ENCODE peak calls at places on chromosomes 11 and 22, in nine cellular contexts. V is GM23338, G is GM12865, O is fibroblast of lung, U is cardiac fibroblast, M is BJ, Q is astrocyte of the spinal cord, E is mammary epithelial cell, T is astrocyte. W is an unnamed sample.

GRCh38 chr11:106415510-106415909 is 338.0 kb downstream of the AASDHPPT start:
- DNase-seq in V (no peak), G (no peak), O (no peak), U (no peak), M (no peak), Q (no peak), E (no peak), T (no peak), W (no peak)

GRCh38 chr11:85705805-85706204 is 19.8 kb upstream of the CCDC89 start:
- DNase-seq in V (no peak), G (no peak), O (no peak), U (no peak), M (peak), Q (no peak), E (no peak), T (peak), W (no peak)

GRCh38 chr22:41758231-41758630 is 42.2 kb upstream of the CCDC134 start:
- DNase-seq in V (no peak), G (no peak), O (no peak), U (no peak), M (no peak), Q (no peak), E (no peak), T (no peak), W (no peak)

GRCh38 chr11:133945087-133945974 is 11.4 kb downstream of the IGSF9B start:
- DNase-seq in V (no peak), G (no peak), O (no peak), U (peak), M (no peak), Q (no peak), E (peak), T (peak), W (peak)

GRCh38 chr11:5367461-5368074 is 16.0 kb upstream of the OR51M1 start:
- DNase-seq in V (no peak), G (no peak), O (peak), U (peak), M (no peak), Q (peak), E (no peak), T (peak), W (peak)

GRCh38 chr11:56885182-56885581 is 103.5 kb upstream of the OR5AK2 start:
- DNase-seq in V (peak), G (no peak), O (no peak), U (no peak), M (no peak), Q (no peak), E (peak), T (no peak), W (no peak)

GRCh38 chr11:112723676-112724075 is 237.5 kb upstream of the NCAM1 start:
- DNase-seq in V (no peak), G (no peak), O (no peak), U (no peak), M (no peak), Q (no peak), E (no peak), T (no peak), W (no peak)

GRCh38 chr11:113505046-113505445 is 29.8 kb upstream of the DRD2 start:
- DNase-seq in V (no peak), G (no peak), O (no peak), U (peak), M (no peak), Q (no peak), E (peak), T (no peak), W (no peak)

GRCh38 chr22:49670610-49671330 is 156.9 kb downstream of the BRD1 start:
- DNase-seq in V (no peak), G (no peak), O (no peak), U (no peak), M (no peak), Q (no peak), E (no peak), T (no peak), W (no peak)

GRCh38 chr22:37533995-37534394 is 14.8 kb upstream of the CARD10 start:
- DNase-seq in V (no peak), G (peak), O (peak), U (peak), M (no peak), Q (peak), E (peak), T (peak), W (peak)

GRCh38 chr11:18669211-18669593 is 29.4 kb upstream of the TMEM86A start:
- DNase-seq in V (no peak), G (no peak), O (no peak), U (no peak), M (no peak), Q (no peak), E (peak), T (no peak), W (no peak)

GRCh38 chr11:68436162-68436888 is 24.2 kb upstream of the PPP6R3 start:
- DNase-seq in V (no peak), G (no peak), O (no peak), U (no peak), M (no peak), Q (no peak), E (no peak), T (no peak), W (no peak)

GRCh38 chr11:130738618-130739017 is 177.7 kb downstream of the SNX19 start:
- DNase-seq in V (no peak), G (no peak), O (peak), U (no peak), M (peak), Q (peak), E (no peak), T (peak), W (peak)

GRCh38 chr22:45268958-45269844 is 15.5 kb upstream of the UPK3A start:
- DNase-seq in V (peak), G (peak), O (peak), U (peak), M (no peak), Q (peak), E (peak), T (no peak), W (peak)

GRCh38 chr11:50071584-50072225 is 39.0 kb downstream of the OR4C45 start:
- DNase-seq in V (no peak), G (no peak), O (no peak), U (no peak), M (no peak), Q (no peak), E (no peak), T (no peak), W (no peak)

GRCh38 chr11:50073113-50074105 is 40.7 kb downstream of the OR4C45 start:
- DNase-seq in V (no peak), G (no peak), O (no peak), U (no peak), M (no peak), Q (no peak), E (no peak), T (no peak), W (no peak)

GRCh38 chr11:50074161-50074560 is 41.5 kb downstream of the OR4C45 start:
- DNase-seq in V (no peak), G (no peak), O (no peak), U (no peak), M (no peak), Q (no peak), E (no peak), T (no peak), W (no peak)

GRCh38 chr11:50070389-50070788 is 37.7 kb downstream of the OR4C45 start:
- DNase-seq in V (no peak), G (no peak), O (no peak), U (no peak), M (no peak), Q (no peak), E (no peak), T (no peak), W (no peak)

DNA sequence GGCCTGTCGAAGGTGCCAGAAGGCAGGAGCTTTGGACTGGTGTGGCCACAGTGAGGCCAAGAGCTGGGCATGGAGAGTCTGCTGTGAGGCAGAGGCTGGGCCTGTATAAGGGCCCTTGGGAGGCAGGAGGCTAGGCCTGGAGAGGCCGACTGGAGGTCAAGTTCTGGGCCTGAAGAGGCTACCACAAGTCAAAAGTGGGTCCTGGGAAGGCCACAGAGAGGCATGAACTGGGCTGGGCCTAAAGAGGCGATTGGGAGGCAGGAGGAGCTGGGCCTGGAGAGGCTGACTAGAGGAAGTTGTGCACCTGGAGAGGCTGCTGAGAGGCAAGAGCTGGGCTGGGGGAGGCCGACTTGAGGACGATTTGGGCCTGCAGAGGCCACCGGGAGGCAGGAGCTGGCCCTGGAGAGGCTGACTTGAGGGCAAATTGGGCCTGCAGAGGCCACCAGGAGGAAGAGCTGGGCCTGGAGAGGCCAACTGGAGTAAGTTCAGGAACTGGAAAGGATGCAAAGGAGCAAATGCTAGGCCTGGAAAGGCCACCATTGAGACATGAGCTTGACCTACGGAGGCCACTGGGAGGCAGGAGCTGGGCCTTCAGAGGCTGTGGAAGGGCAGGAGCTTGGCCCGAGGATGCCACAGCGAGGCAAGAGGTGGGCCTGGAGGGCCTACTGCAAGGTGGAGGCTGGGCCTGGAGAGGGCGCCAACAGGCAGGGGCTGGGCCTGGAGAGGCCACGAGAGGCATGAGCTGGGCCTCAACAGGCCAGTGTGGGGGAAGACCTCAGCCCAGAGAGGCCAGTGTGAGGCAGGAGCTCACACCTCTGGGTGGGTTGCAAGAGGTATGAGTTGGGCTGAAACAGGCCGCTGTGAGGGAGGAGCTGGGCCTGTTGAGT is 39.8 kb downstream of the OR4C45 start:
- DNase-seq in V (no peak), G (no peak), O (no peak), U (no peak), M (no peak), Q (no peak), E (no peak), T (no peak), W (no peak)
- TF ChIP-seq CTCF in V (no peak), G (no peak), O (no peak), U (no peak), M (no peak), Q (no peak), E (no peak), T (no peak), W (no peak)

GRCh38 chr11:109968781-109969180 is 124.4 kb upstream of the ZC3H12C start:
- DNase-seq in V (no peak), G (no peak), O (no peak), U (no peak), M (no peak), Q (no peak), E (no peak), T (no peak), W (no peak)

GRCh38 chr11:109971184-109971523 is 122.0 kb upstream of the ZC3H12C start:
- DNase-seq in V (peak), G (peak), O (peak), U (peak), M (no peak), Q (peak), E (peak), T (peak), W (peak)

GRCh38 chr11:109972939-109973338 is 120.3 kb upstream of the ZC3H12C start:
- DNase-seq in V (no peak), G (no peak), O (no peak), U (no peak), M (no peak), Q (no peak), E (no peak), T (peak), W (peak)

GRCh38 chr11:109970516-109971183 is 122.5 kb upstream of the ZC3H12C start:
- DNase-seq in V (no peak), G (peak), O (no peak), U (no peak), M (no peak), Q (no peak), E (peak), T (no peak), W (no peak)

DNA sequence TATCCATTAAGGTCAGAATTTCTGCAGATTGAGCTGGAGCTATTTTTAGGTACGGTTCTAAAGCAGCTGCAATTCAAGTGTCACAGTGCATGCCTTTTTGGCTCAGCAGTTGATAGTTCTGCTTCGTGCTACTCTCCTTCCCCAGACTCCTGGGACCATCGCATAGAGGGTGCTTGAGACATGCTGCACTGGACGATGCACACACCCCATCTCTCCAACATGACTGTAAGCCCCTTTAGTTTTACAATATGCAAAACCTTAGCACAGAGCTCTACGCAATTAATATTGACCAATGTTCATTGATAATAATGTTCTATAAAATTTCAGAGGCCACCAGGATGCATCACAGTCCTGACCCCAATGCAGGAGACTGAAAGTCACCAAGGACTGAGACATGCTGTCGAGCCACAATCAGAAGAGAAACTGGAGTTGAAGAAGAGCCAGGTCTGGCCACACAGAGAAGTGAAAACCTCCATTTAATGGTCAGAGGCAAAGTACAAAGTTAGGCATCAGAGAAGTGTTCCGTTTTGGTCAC is 120.9 kb upstream of the ZC3H12C start:
- DNase-seq in V (no peak), G (peak), O (no peak), U (peak), M (no peak), Q (no peak), E (no peak), T (no peak), W (peak)
- H3K4me3 ChIP-seq in V (no peak), G (peak), O (no peak), U (no peak), M (no peak), Q (no peak), E (no peak), T (peak), W (no peak)

DNA sequence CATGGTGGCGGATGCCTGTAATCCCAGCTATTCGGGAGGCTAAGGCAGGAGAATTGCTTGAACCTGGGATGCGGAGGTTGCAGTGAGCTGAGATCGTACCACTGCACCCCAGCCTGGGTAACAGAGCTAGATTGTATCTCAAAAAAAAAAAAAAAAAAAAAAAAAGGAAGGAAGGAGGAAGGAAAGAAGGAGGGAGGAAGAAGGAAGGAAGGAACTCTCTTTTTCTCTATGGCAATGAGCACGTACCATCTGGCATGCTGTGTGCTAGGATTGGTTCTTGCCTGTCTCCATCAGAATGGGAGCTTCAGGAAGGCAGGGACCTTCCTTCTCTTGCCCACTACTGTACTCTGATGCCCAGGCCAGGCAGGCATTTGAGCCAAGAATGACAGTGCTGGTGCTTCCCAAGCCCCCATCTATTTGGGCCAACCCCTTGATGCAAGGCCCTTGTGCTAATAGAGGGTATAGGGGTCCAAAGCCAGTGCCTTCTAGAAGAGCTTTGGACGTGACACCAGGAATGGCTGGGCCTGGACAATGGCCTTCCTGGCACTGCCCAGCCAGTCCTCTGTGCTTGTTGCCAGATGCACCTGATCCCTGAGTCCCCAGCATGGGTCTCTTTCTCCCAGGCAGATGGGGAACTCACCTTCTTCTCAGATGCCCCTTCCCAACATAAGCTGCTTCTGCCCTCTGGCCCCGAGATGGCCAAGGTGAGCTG is 10.6 kb upstream of the DGCR8 start:
- DNase-seq in V (no peak), G (no peak), O (no peak), U (no peak), M (no peak), Q (no peak), E (no peak), T (no peak), W (no peak)
- TF ChIP-seq CTCF in V (no peak), G (no peak), O (no peak), U (no peak), M (no peak), Q (no peak), E (no peak), T (no peak), W (no peak)

GRCh38 chr11:16512842-16513241 is 156.5 kb upstream of the SOX6 start:
- DNase-seq in V (no peak), G (peak), O (no peak), U (no peak), M (no peak), Q (no peak), E (no peak), T (no peak), W (no peak)
- H3K4me3 ChIP-seq in V (no peak), G (no peak), O (no peak), U (no peak), M (no peak), Q (no peak), E (no peak), T (no peak), W (no peak)

GRCh38 chr11:116607027-116607426 is 165.8 kb downstream of the BUD13 start:
- DNase-seq in V (peak), G (no peak), O (no peak), U (no peak), M (no peak), Q (no peak), E (no peak), T (no peak), W (no peak)

GRCh38 chr11:116603783-116604323 is 168.9 kb downstream of the BUD13 start:
- DNase-seq in V (no peak), G (no peak), O (no peak), U (no peak), M (no peak), Q (no peak), E (no peak), T (no peak), W (no peak)

GRCh38 chr11:116602637-116602942 is 170.2 kb downstream of the BUD13 start:
- DNase-seq in V (no peak), G (no peak), O (no peak), U (no peak), M (no peak), Q (no peak), E (no peak), T (no peak), W (no peak)

GRCh38 chr11:116606060-116606459 is 166.7 kb downstream of the BUD13 start:
- DNase-seq in V (no peak), G (no peak), O (no peak), U (no peak), M (no peak), Q (no peak), E (no peak), T (no peak), W (no peak)

GRCh38 chr11:116605543-116605942 is 167.2 kb downstream of the BUD13 start:
- DNase-seq in V (peak), G (peak), O (no peak), U (peak), M (no peak), Q (peak), E (peak), T (peak), W (no peak)
- TF ChIP-seq CTCF in V (peak), G (peak), O (no peak), U (peak), M (peak), Q (peak), E (peak), T (no peak), W (peak)